ENCODE peak calls at places on chromosomes 5 and 9, in eight cellular contexts. G is heart left ventricle, J is right atrium auricular region, C is IMR-90, R is neural progenitor cell, D is sigmoid colon, T is left ventricle myocardium inferior, X is endothelial cell of umbilical vein. P is an unnamed sample. For H3K4me1, the result is how much of the 10 kb centered on the place peaks cover.

GRCh38 chr5:20528471-20528870 is 540.5 kb upstream of the CDH18 start:
- DNase-seq in G (no peak), J (no peak), C (no peak), R (no peak), D (no peak), T (no peak), X (no peak), P (no peak)

GRCh38 chr5:180831139-180832080 is 28.8 kb upstream of the MGAT1 start:
- DNase-seq in G (peak), J (peak), C (peak), R (peak), D (peak), T (peak), X (peak), P (peak)

GRCh38 chr9:29393064-29393463 is 1819.8 kb upstream of the C9orf72 start:
- DNase-seq in G (no peak), J (no peak), C (no peak), R (no peak), D (no peak), T (no peak), X (no peak), P (no peak)

GRCh38 chr5:150372626-150373025 is 15.1 kb downstream of the TCOF1 start:
- DNase-seq in G (no peak), J (no peak), C (no peak), R (no peak), D (no peak), T (no peak), X (no peak), P (no peak)

GRCh38 chr9:116596646-116597045 is 90.5 kb upstream of the TRIM32 start:
- DNase-seq in G (no peak), J (no peak), C (no peak), R (peak), D (no peak), T (no peak), X (no peak), P (no peak)

GRCh38 chr5:73496984-73497457 is 1.2 kb upstream of the BTF3 start:
- DNase-seq in G (no peak), J (no peak), C (peak), R (peak), D (no peak), T (no peak), X (peak), P (no peak)

GRCh38 chr9:8648271-8648670 is 848.7 kb upstream of the DMAC1 start:
- DNase-seq in G (no peak), J (no peak), C (no peak), R (no peak), D (no peak), T (no peak), X (no peak), P (no peak)

GRCh38 chr5:89037090-89037489 is 154.1 kb upstream of the MEF2C start:
- DNase-seq in G (no peak), J (no peak), C (peak), R (no peak), D (no peak), T (no peak), X (no peak), P (no peak)

GRCh38 chr5:28808967-28809810 is 1770.8 kb upstream of the CDH9 start:
- DNase-seq in G (peak), J (no peak), C (no peak), R (no peak), D (no peak), T (no peak), X (no peak), P (no peak)

GRCh38 chr5:128844354-128844923 is 120.8 kb upstream of the SLC27A6 start:
- DNase-seq in G (no peak), J (no peak), C (peak), R (no peak), D (no peak), T (no peak), X (peak), P (no peak)

GRCh38 chr5:17127743-17128231 is 89.6 kb upstream of the BASP1 start:
- DNase-seq in G (no peak), J (no peak), C (peak), R (no peak), D (no peak), T (no peak), X (peak), P (no peak)

GRCh38 chr5:140259509-140259908 is 43.4 kb downstream of the PFDN1 start:
- DNase-seq in G (no peak), J (no peak), C (no peak), R (no peak), D (no peak), T (no peak), X (no peak), P (no peak)

GRCh38 chr5:124912653-124913328 is 166.4 kb upstream of the ZNF608 start:
- DNase-seq in G (no peak), J (no peak), C (no peak), R (no peak), D (no peak), T (peak), X (no peak), P (no peak)

GRCh38 chr5:38540348-38540747 is 16.1 kb downstream of the LIFR start:
- DNase-seq in G (peak), J (no peak), C (no peak), R (peak), D (no peak), T (peak), X (peak), P (peak)

GRCh38 chr9:2281031-2281802 is 266.1 kb downstream of the SMARCA2 start:
- DNase-seq in G (no peak), J (no peak), C (peak), R (peak), D (no peak), T (no peak), X (no peak), P (no peak)

GRCh38 chr5:143229896-143230675 is 173.4 kb downstream of the NR3C1 start:
- DNase-seq in G (no peak), J (no peak), C (no peak), R (peak), D (peak), T (no peak), X (no peak), P (no peak)

GRCh38 chr5:139272471-139273321 is 20.8 kb upstream of the MATR3 start:
- DNase-seq in G (no peak), J (no peak), C (peak), R (no peak), D (no peak), T (no peak), X (no peak), P (no peak)

GRCh38 chr5:172736524-172737135 is 34.4 kb downstream of the DUSP1 start:
- DNase-seq in G (no peak), J (no peak), C (no peak), R (no peak), D (no peak), T (no peak), X (no peak), P (no peak)

GRCh38 chr5:155316310-155316709 is 302.8 kb downstream of the KIF4B start:
- DNase-seq in G (no peak), J (no peak), C (no peak), R (peak), D (no peak), T (no peak), X (no peak), P (no peak)

DNA sequence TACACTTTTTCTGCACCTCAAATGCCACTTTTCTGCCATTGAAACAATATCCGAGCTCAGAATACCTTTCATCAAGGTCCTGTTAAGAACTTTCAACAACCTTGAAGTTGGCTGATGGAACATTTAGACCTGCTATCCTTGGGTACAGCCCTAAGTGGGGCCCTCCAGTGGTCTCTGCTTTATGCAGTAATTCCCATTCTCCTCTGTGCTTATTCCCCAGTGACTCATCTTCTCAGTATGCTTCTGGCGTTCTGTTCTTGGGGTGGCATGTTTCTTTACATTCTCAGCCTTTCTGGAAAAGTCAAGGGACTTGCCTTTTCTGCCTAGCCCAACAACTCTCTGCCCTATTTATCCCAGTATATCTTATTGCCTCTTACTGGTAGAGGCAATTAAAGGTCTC is 7.1 kb downstream of the ANP32B start:
- DNase-seq in G (no peak), J (no peak), C (peak), R (no peak), D (no peak), T (no peak), X (peak), P (no peak)
- H3K27ac ChIP-seq in G (no peak), J (no peak), C (no peak), R (no peak), D (no peak), T (no peak), X (peak), P (no peak)

GRCh38 chr9:137832191-137832700 is 45.3 kb upstream of the CACNA1B start:
- DNase-seq in G (no peak), J (no peak), C (no peak), R (no peak), D (no peak), T (no peak), X (no peak), P (no peak)

GRCh38 chr9:137828527-137829259 is 48.9 kb upstream of the CACNA1B start:
- DNase-seq in G (no peak), J (no peak), C (peak), R (peak), D (no peak), T (no peak), X (no peak), P (no peak)

GRCh38 chr9:137827908-137828526 is 49.6 kb upstream of the CACNA1B start:
- DNase-seq in G (no peak), J (no peak), C (no peak), R (no peak), D (no peak), T (no peak), X (no peak), P (no peak)

GRCh38 chr9:137832830-137833590 is 44.6 kb upstream of the CACNA1B start:
- DNase-seq in G (no peak), J (no peak), C (no peak), R (no peak), D (no peak), T (no peak), X (no peak), P (no peak)

GRCh38 chr9:137829260-137829996 is 48.2 kb upstream of the CACNA1B start:
- DNase-seq in G (no peak), J (no peak), C (no peak), R (no peak), D (no peak), T (no peak), X (no peak), P (no peak)
- TF ChIP-seq CTCF in G (no peak), J (no peak), C (no peak), R (no peak), D (no peak), T (no peak), X (no peak), P (no peak)

GRCh38 chr9:115208503-115208902 is 90.5 kb upstream of the TNC start:
- DNase-seq in G (no peak), J (no peak), C (peak), R (no peak), D (no peak), T (no peak), X (no peak), P (no peak)
- H3K4me1 ChIP-seq in G (under half), J (under half), C (under half), R (under half), D (under half), T (under half), X (under half), P (under half)

GRCh38 chr5:62282079-62282478 is 23.9 kb upstream of the KIF2A start:
- DNase-seq in G (no peak), J (no peak), C (no peak), R (no peak), D (no peak), T (no peak), X (no peak), P (no peak)

GRCh38 chr5:62282951-62283446 is 23.0 kb upstream of the KIF2A start:
- DNase-seq in G (no peak), J (no peak), C (no peak), R (no peak), D (no peak), T (no peak), X (no peak), P (no peak)

GRCh38 chr5:62284946-62285891 is 20.8 kb upstream of the KIF2A start:
- DNase-seq in G (no peak), J (no peak), C (no peak), R (no peak), D (no peak), T (no peak), X (no peak), P (no peak)

GRCh38 chr5:62283856-62284255 is 22.1 kb upstream of the KIF2A start:
- DNase-seq in G (no peak), J (no peak), C (no peak), R (no peak), D (no peak), T (no peak), X (no peak), P (no peak)

DNA sequence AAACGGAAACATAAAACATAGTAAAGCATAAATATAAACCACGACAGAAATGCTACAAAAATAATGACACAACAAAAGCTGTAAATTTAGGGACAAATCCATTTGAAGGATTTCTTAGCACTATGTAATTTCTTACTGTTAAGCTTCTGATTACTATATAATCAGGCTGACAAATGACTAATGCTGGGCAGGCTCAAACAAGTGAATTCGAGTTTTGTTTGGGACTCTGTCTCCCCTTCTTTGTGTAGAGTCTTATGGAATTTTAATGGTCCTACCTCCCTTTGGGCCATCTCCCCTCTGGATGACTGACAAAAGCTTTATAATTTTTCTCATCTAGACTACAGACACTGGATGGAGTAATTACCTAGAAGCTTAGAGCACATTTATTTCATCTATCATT is 24.6 kb upstream of the KIF2A start:
- DNase-seq in G (no peak), J (no peak), C (no peak), R (no peak), D (no peak), T (no peak), X (no peak), P (no peak)
- H3K27ac ChIP-seq in G (no peak), J (no peak), C (no peak), R (no peak), D (no peak), T (no peak), X (no peak), P (no peak)

GRCh38 chr9:92435263-92435662 is 11.0 kb upstream of the OMD start:
- DNase-seq in G (no peak), J (no peak), C (no peak), R (no peak), D (no peak), T (no peak), X (no peak), P (no peak)

GRCh38 chr9:92444841-92445240 is 20.6 kb upstream of the OMD start:
- DNase-seq in G (no peak), J (no peak), C (no peak), R (no peak), D (no peak), T (no peak), X (no peak), P (no peak)

GRCh38 chr9:92440751-92441046 is 16.4 kb upstream of the OMD start:
- DNase-seq in G (no peak), J (no peak), C (no peak), R (no peak), D (no peak), T (no peak), X (no peak), P (no peak)

GRCh38 chr9:92439921-92440750 is 15.9 kb upstream of the OMD start:
- DNase-seq in G (no peak), J (no peak), C (peak), R (no peak), D (no peak), T (no peak), X (peak), P (no peak)

GRCh38 chr9:92438900-92439526 is 14.7 kb upstream of the OMD start:
- DNase-seq in G (no peak), J (no peak), C (peak), R (no peak), D (no peak), T (no peak), X (peak), P (no peak)
- TF ChIP-seq CTCF in G (peak), J (peak), C (peak), R (peak), D (peak), T (peak), X (no peak), P (no peak)

GRCh38 chr5:107513337-107514125 is 157.2 kb downstream of the EFNA5 start:
- DNase-seq in G (no peak), J (no peak), C (no peak), R (no peak), D (no peak), T (no peak), X (peak), P (no peak)
- H3K4me1 ChIP-seq in G (under half), J (under half), C (under half), R (half or more), D (under half), T (under half), X (under half), P (under half)

DNA sequence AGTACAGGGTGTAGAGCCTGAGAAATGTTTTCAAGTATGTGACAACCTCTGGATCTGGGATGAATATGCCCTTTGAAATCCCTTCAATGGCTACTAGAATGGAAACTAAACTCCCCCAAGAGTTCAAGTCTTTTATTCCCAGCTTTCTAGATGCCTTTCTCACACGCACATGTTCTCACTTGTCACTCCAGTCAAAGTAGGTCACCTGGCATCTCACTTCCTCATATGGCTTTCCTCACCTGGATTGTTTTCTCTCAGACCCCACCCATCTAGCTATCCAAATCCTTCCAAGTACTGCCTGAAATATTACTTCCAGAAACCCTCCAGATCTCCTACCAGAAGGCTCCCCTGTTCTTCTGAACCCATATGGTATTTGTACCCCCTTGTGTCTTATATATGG is 615.4 kb upstream of the KLF4 start:
- DNase-seq in G (no peak), J (no peak), C (no peak), R (no peak), D (no peak), T (no peak), X (no peak), P (no peak)
- H3K27ac ChIP-seq in G (no peak), J (no peak), C (no peak), R (no peak), D (no peak), T (no peak), X (no peak), P (no peak)

GRCh38 chr5:61620660-61621650 is 288.9 kb downstream of the ZSWIM6 start:
- DNase-seq in G (no peak), J (no peak), C (no peak), R (no peak), D (peak), T (no peak), X (no peak), P (no peak)

GRCh38 chr5:61624966-61625681 is 293.1 kb downstream of the ZSWIM6 start:
- DNase-seq in G (no peak), J (no peak), C (no peak), R (no peak), D (no peak), T (no peak), X (no peak), P (no peak)

GRCh38 chr5:61625682-61626620 is 293.9 kb downstream of the ZSWIM6 start:
- DNase-seq in G (peak), J (peak), C (peak), R (peak), D (peak), T (peak), X (peak), P (peak)

GRCh38 chr5:61624553-61624952 is 292.5 kb downstream of the ZSWIM6 start:
- DNase-seq in G (no peak), J (no peak), C (no peak), R (no peak), D (no peak), T (no peak), X (no peak), P (no peak)

GRCh38 chr5:61623401-61624069 is 291.5 kb downstream of the ZSWIM6 start:
- DNase-seq in G (no peak), J (no peak), C (no peak), R (peak), D (no peak), T (no peak), X (peak), P (no peak)
- TF ChIP-seq CTCF in G (no peak), J (peak), C (peak), R (peak), D (no peak), T (peak), X (no peak), P (no peak)

P was measured in tibial artery.